ENCODE peak calls at places on chromosome 20, in nine cellular contexts. M, P, T, Q, J, D, C, G and O are unnamed samples.

GRCh38 chr20:36153754-36154695 is 515 bp upstream of the EPB41L1 start:
- DNase-seq in M (peak), P (peak), T (no peak), Q (peak), J (peak), D (peak), C (peak), G (peak), O (no peak)

GRCh38 chr20:45456632-45457031 is 12.9 kb upstream of the WFDC2 start:
- DNase-seq in M (peak), P (peak), T (peak), Q (peak), J (no peak), D (peak), C (no peak), G (peak), O (peak)

GRCh38 chr20:36093804-36094145 is 60.8 kb upstream of the EPB41L1 start:
- DNase-seq in M (no peak), P (no peak), T (no peak), Q (no peak), J (no peak), D (no peak), C (no peak), G (peak), O (no peak)

GRCh38 chr20:56630086-56630493 is 984 bp downstream of the TFAP2C start:
- DNase-seq in M (peak), P (peak), T (peak), Q (peak), J (peak), D (peak), C (peak), G (peak), O (peak)

GRCh38 chr20:35903843-35904242 is 50.5 kb downstream of the SCAND1 start:
- DNase-seq in M (no peak), P (no peak), T (no peak), Q (no peak), J (peak), D (no peak), C (no peak), G (no peak), O (no peak)

GRCh38 chr20:18405826-18406225 is 61.0 kb downstream of the DZANK1 start:
- DNase-seq in M (no peak), P (no peak), T (no peak), Q (no peak), J (no peak), D (no peak), C (no peak), G (no peak), O (no peak)

GRCh38 chr20:51831891-51832675 is 29.8 kb upstream of the SALL4 start:
- DNase-seq in M (peak), P (no peak), T (no peak), Q (no peak), J (no peak), D (no peak), C (no peak), G (no peak), O (no peak)

GRCh38 chr20:4227085-4227821 is 211.9 kb upstream of the RNF24 start:
- DNase-seq in M (no peak), P (peak), T (no peak), Q (peak), J (peak), D (peak), C (peak), G (peak), O (peak)

GRCh38 chr20:36084897-36085617 is 69.5 kb upstream of the EPB41L1 start:
- DNase-seq in M (peak), P (no peak), T (no peak), Q (no peak), J (peak), D (no peak), C (peak), G (peak), O (no peak)

GRCh38 chr20:36405255-36405654 is 99.1 kb downstream of the DLGAP4 start:
- DNase-seq in M (no peak), P (no peak), T (no peak), Q (no peak), J (no peak), D (no peak), C (no peak), G (no peak), O (no peak)

GRCh38 chr20:63546686-63547483 is 664 bp downstream of the SRMS start:
- DNase-seq in M (no peak), P (no peak), T (no peak), Q (no peak), J (no peak), D (no peak), C (no peak), G (no peak), O (no peak)
- TF ChIP-seq EZH2 in M (no peak), P (no peak), T (no peak), Q (no peak), J (peak), D (no peak), C (no peak), G (no peak), O (no peak)

DNA sequence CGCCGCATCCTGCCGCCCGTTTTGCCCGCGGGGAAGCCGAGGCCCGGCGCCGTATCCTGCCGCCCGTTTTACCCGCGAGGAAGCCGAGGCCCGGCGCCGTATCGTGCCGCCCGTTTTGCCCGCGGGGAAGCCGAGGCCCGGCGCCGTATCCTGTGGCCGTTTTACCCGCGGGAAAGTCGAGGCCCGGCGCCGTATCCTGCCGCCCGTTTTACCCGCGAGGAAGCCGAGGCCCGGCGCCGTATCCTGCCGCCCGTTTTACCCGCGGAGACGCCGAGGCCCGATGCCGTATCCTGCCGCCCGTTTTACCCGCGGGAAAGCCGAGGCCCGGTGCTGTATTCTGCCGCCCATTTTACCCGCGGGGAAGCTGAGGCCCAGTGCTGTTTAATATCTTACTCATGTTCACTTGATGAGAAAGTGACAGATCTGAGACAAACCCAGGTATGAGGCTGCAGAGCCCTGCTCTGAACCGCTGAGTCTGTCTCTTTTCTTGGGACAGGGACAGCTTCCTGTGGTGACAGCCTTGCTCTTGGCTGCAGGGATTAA is 129.4 kb downstream of the CDH26 start:
- DNase-seq in M (no peak), P (no peak), T (no peak), Q (no peak), J (no peak), D (no peak), C (no peak), G (no peak), O (no peak)
- TF ChIP-seq EZH2 in M (no peak), P (peak), T (no peak), Q (no peak), J (no peak), D (no peak), C (no peak), G (peak), O (no peak)

GRCh38 chr20:62987114-62987513 is 19.6 kb downstream of the BHLHE23 start:
- DNase-seq in M (no peak), P (no peak), T (no peak), Q (no peak), J (no peak), D (no peak), C (no peak), G (no peak), O (no peak)
- TF ChIP-seq EZH2 in M (no peak), P (no peak), T (no peak), Q (no peak), J (no peak), D (no peak), C (no peak), G (no peak), O (no peak)

DNA sequence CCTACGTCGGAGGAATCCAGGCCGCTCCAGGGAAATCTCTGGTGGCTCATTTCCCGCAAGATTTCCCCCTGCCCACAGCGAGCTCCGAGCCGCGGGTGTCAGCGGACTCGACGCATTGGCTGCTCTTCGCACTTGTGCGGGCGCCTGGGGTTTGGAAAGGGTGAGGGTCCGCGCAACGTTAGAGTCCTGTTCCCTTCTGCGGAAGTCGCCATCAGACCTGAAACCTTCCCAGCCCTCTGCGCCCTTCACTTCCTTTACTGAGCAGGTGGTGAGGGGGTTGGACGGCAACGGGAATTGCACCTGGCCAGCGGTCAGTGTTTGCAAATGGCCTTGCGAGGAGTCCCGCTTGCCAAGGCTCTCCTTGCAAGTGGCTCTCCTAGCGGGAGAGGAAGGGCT is 8.4 kb downstream of the PAX1 start:
- DNase-seq in M (no peak), P (no peak), T (no peak), Q (no peak), J (no peak), D (no peak), C (no peak), G (no peak), O (no peak)
- TF ChIP-seq EZH2 in M (no peak), P (no peak), T (no peak), Q (no peak), J (no peak), D (peak), C (no peak), G (no peak), O (peak)

GRCh38 chr20:46894971-46895905 is 595 bp downstream of the EYA2 start:
- DNase-seq in M (peak), P (peak), T (no peak), Q (no peak), J (no peak), D (peak), C (no peak), G (peak), O (peak)
- TF ChIP-seq EZH2 in M (peak), P (peak), T (no peak), Q (no peak), J (peak), D (peak), C (no peak), G (peak), O (peak)